ENCODE peak calls at places on chromosomes 3 and 15, in four cellular contexts. O is amniotic stem cell, E is dermis microvascular lymphatic vessel endothelial cell, G is AG08395. Q is an unnamed sample.
A peak's percentile ranks its signal among the peaks of the same experiment; 100 is the strongest.

GRCh38 chr3:148631124-148631903 is 66.4 kb upstream of the AGTR1 start:
- DNase-seq in E (peak; percentile 17), G (no peak), O (no peak), Q (no peak)

GRCh38 chr3:65855370-65856100 is 183.2 kb downstream of the MAGI1 start:
- DNase-seq in E (no peak), O (peak; percentile 17), G (peak; percentile 69), Q (peak; percentile 74)

GRCh38 chr3:31772155-31772761 is 208.8 kb downstream of the OSBPL10 start:
- DNase-seq in G (no peak), E (no peak), O (no peak), Q (no peak)

GRCh38 chr15:44656241-44656640 is 7.2 kb downstream of the SPG11 start:
- DNase-seq in E (no peak), O (no peak), G (no peak), Q (no peak)

GRCh38 chr3:111762535-111762934 is 96.5 kb upstream of the PHLDB2 start:
- DNase-seq in E (no peak), O (no peak), G (no peak), Q (no peak)

GRCh38 chr15:82898961-82899360 is 53.6 kb downstream of the HOMER2 start:
- DNase-seq in E (no peak), G (no peak), O (no peak), Q (no peak)

GRCh38 chr15:55319537-55320325 is 709 bp downstream of the PIGB start:
- DNase-seq in O (no peak), E (no peak), G (peak; percentile 36), Q (peak; percentile 13)

GRCh38 chr3:194872669-194872977 is 186.9 kb downstream of the FAM43A start:
- DNase-seq in O (no peak), E (no peak), G (peak; percentile 73), Q (peak; percentile 69)

GRCh38 chr3:9808345-9809037 is 1.6 kb upstream of the TTLL3 start:
- DNase-seq in O (no peak), E (peak; percentile 48), G (peak; percentile 34), Q (peak; percentile 38)

GRCh38 chr3:81829946-81830345 is 68.5 kb upstream of the GBE1 start:
- DNase-seq in G (peak; percentile 2), O (no peak), E (no peak), Q (no peak)

GRCh38 chr3:23826382-23827061 is 20.8 kb downstream of the UBE2E1 start:
- DNase-seq in G (peak; percentile 22), O (no peak), E (peak; percentile 16), Q (peak; percentile 23)

GRCh38 chr3:94118390-94118789 is 55.5 kb downstream of the NSUN3 start:
- DNase-seq in E (no peak), O (no peak), G (no peak), Q (no peak)

Q was measured in EL.